ENCODE peak calls at places on chromosomes 12 and 14, in nine cellular contexts. V is fibroblast of lung, Y is tibial artery, K is psoas muscle, Z is brain microvascular endothelial cell, I is left lung, A is ascending aorta, W is A549, M is neuronal stem cell. X is an unnamed sample.

GRCh38 chr12:132955094-132955932 is 793 bp downstream of the ZNF605 start:
- DNase-seq in W (peak; percentile 65), I (peak; percentile 53), A (no peak), Z (peak; percentile 63), K (peak; percentile 51), V (peak; percentile 81), M (peak; percentile 33), Y (no peak), X (peak; percentile 1)

GRCh38 chr14:26984318-26985177 is 386.7 kb upstream of the NOVA1 start:
- DNase-seq in M (peak; percentile 65), A (peak; percentile 72), V (peak; percentile 76), K (peak; percentile 43), Y (peak; percentile 60), Z (peak; percentile 16), W (peak; percentile 77), I (peak; percentile 34), X (no peak)

GRCh38 chr12:132392389-132393244 is 63.2 kb upstream of the GALNT9 start:
- DNase-seq in V (no peak), K (no peak), Z (no peak), W (no peak), I (peak; percentile 19), M (no peak), Y (no peak), A (no peak), X (no peak)

GRCh38 chr12:1367731-1368285 is 226.6 kb downstream of the FBXL14 start:
- DNase-seq in Z (no peak), V (no peak), W (no peak), A (no peak), I (no peak), Y (no peak), M (no peak), K (no peak), X (no peak)

GRCh38 chr12:62761658-62762057 is 173.3 kb downstream of the PPM1H start:
- DNase-seq in A (no peak), V (no peak), K (peak; percentile 25), Y (peak; percentile 41), M (no peak), W (no peak), Z (no peak), I (no peak), X (no peak)

GRCh38 chr14:24289649-24290283 is 9.8 kb downstream of the DHRS1 start:
- DNase-seq in V (no peak), A (no peak), I (no peak), W (no peak), K (no peak), Y (no peak), Z (no peak), M (no peak), X (peak; percentile 53)

GRCh38 chr12:28941248-28941647 is 207.8 kb upstream of the FAR2 start:
- DNase-seq in K (no peak), I (no peak), W (no peak), Y (no peak), V (no peak), M (no peak), Z (peak; percentile 24), A (no peak), X (no peak)

GRCh38 chr12:130026608-130027176 is 122.9 kb upstream of the TMEM132D start:
- DNase-seq in Y (no peak), W (peak; percentile 49), V (no peak), M (no peak), Z (peak; percentile 31), A (no peak), K (no peak), I (no peak), X (no peak)

GRCh38 chr12:115176741-115177400 is 492.9 kb upstream of the TBX3 start:
- DNase-seq in A (no peak), V (no peak), M (no peak), K (no peak), I (no peak), Y (no peak), W (no peak), Z (no peak), X (no peak)

GRCh38 chr12:121892673-121893561 is 4.3 kb downstream of the PSMD9 start:
- DNase-seq in I (no peak), Y (no peak), M (no peak), Z (no peak), K (no peak), A (no peak), V (no peak), W (no peak), X (no peak)

DNA sequence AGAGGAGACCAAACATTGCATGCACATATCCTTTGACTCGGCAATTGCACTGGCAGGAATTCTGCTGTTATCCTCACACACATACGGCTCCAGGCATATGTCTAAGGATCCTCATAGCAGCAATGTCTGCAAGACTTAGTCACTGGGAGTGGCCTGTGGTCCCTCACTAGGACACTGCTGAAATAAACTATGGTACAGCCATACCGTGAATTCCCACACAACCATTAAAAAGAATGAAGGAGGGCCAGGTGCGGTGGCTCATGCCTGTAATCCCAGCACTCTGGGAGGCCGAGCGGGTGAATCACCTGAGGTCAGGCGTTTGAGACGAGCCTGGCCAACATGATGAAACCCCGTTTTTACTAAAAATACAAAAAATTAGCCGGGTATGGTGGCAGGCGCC is 105.1 kb downstream of the ZFP36L1 start:
- DNase-seq in Y (peak; percentile 4), V (peak; percentile 69), I (no peak), M (no peak), K (no peak), Z (peak; percentile 82), W (peak; percentile 80), A (no peak), X (no peak)
- H3K4me3 ChIP-seq in Y (no peak overlapping the region), V (no peak overlapping the region), I (no peak overlapping the region), M (no peak overlapping the region), K (no peak overlapping the region), Z (no peak overlapping the region), W (no peak overlapping the region), A (no peak overlapping the region), X (no peak overlapping the region)

GRCh38 chr12:96046543-96047137 is 11.3 kb upstream of the LTA4H start:
- DNase-seq in I (no peak), A (no peak), W (no peak), Z (no peak), Y (no peak), K (no peak), V (no peak), M (no peak), X (no peak)
- H3K27ac ChIP-seq in I (peak overlapping the region; percentile 79), A (no peak overlapping the region), W (peak overlapping the region; percentile 86), Z (no peak overlapping the region), Y (no peak overlapping the region), K (no peak overlapping the region), V (no peak overlapping the region), M (no peak overlapping the region), X (peak overlapping the region; percentile 61)

GRCh38 chr12:48969160-48969771 is 2.3 kb downstream of the WNT10B start:
- DNase-seq in V (no peak), K (no peak), Z (no peak), Y (no peak), A (no peak), I (no peak), W (no peak), M (no peak), X (no peak)
- H3K4me3 ChIP-seq in V (no peak overlapping the region), K (no peak overlapping the region), Z (no peak overlapping the region), Y (no peak overlapping the region), A (no peak overlapping the region), I (no peak overlapping the region), W (no peak overlapping the region), M (no peak overlapping the region), X (no peak overlapping the region)

DNA sequence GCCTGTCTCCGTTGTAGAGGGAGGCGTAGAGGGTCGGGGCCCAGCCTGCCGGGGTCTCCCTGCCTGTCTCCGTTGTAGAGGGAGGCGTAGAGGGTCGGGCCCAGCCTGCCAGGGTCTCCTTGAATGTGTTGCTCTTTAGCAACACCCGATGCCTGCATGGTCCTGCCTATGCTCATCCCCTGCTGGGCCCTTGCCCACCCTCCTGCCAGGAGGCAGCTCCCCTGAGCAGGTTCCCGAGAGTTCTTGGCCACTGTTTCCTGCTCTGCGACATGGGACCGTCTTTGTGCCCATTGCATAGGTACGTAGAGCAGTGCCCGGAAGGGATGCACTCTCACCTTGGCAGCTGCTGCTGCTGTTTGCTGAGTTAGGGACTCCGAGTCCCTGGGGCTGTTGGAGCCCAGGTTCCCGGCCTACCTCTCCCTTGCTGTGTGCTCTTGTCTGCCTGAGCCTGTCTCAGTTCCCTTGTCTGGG is 3.3 kb downstream of the KIF26A start:
- DNase-seq in Z (no peak), K (peak; percentile 10), W (no peak), I (peak; percentile 30), V (no peak), A (peak; percentile 44), Y (no peak), M (no peak), X (no peak)
- H3K27ac ChIP-seq in Z (no peak overlapping the region), K (no peak overlapping the region), W (no peak overlapping the region), I (no peak overlapping the region), V (no peak overlapping the region), A (no peak overlapping the region), Y (no peak overlapping the region), M (no peak overlapping the region), X (no peak overlapping the region)

GRCh38 chr14:50769893-50770500 is 61.0 kb downstream of the NIN start:
- DNase-seq in A (no peak), Y (no peak), K (no peak), W (no peak), V (no peak), M (no peak), I (no peak), Z (no peak), X (no peak)
- H3K4me3 ChIP-seq in A (peak overlapping the region; percentile 10), Y (no peak overlapping the region), K (no peak overlapping the region), W (no peak overlapping the region), V (no peak overlapping the region), M (no peak overlapping the region), I (no peak overlapping the region), Z (no peak overlapping the region), X (no peak overlapping the region)

DNA sequence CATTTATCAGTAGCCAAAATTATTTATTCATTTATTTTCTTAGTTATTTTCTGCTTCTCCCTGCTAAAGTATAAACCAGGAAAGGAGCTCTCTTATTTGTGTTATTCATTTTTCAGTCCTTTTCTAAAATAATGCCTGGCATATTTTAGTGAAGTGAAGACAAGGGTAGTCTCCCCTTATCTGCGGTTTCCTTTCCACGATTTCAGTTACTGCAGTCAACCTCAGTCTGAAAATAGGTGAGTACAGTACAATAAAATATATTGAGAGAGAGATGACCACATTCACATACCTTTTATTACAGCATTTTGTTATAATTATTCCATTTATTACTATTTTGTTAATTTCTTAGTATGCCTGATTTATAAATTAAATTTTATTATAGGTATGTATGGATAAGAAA is 57.6 kb downstream of the GPR137C start:
- DNase-seq in Y (no peak), V (no peak), K (no peak), A (no peak), Z (no peak), M (no peak), W (no peak), I (no peak), X (no peak)
- H3K27ac ChIP-seq in Y (no peak overlapping the region), V (no peak overlapping the region), K (no peak overlapping the region), A (no peak overlapping the region), Z (no peak overlapping the region), M (no peak overlapping the region), W (no peak overlapping the region), I (no peak overlapping the region), X (no peak overlapping the region)

X was measured in CD4-positive, CD25-positive, alpha-beta regulatory T cell.